ENCODE peak calls at places on chromosomes 5 and 9, in five cellular contexts. E, G, N, Y and I are unnamed samples. For H3K9me3 and H3K4me1, the result is how much of the 10 kb centered on the place peaks cover.

GRCh38 chr5:6397536-6398269 is 19.4 kb upstream of the MED10 start:
- DNase-seq in Y (no peak), N (no peak), E (no peak), G (no peak), I (no peak)

GRCh38 chr5:123083298-123083697 is 5.7 kb upstream of the PRDM6 start:
- DNase-seq in E (no peak), G (no peak), Y (no peak), N (no peak), I (no peak)

GRCh38 chr5:150054569-150054968 is 31.8 kb downstream of the CSF1R start:
- DNase-seq in Y (no peak), E (no peak), N (no peak), G (no peak), I (no peak)

GRCh38 chr9:109264865-109265532 is 55.9 kb downstream of the EPB41L4B start:
- DNase-seq in G (no peak), Y (no peak), N (no peak), E (peak), I (no peak)

GRCh38 chr9:126398403-126399058 is 71.9 kb downstream of the MVB12B start:
- DNase-seq in E (peak), N (peak), G (peak), Y (peak), I (no peak)

GRCh38 chr9:89498845-89499480 is 1.1 kb upstream of the SEMA4D start:
- DNase-seq in Y (no peak), G (peak), E (no peak), N (no peak), I (no peak)

GRCh38 chr9:34507966-34508365 is 14.8 kb downstream of the ENHO start:
- DNase-seq in E (no peak), N (no peak), G (no peak), Y (no peak), I (no peak)

GRCh38 chr9:123523828-123524227 is 167.8 kb downstream of the CRB2 start:
- DNase-seq in G (no peak), Y (no peak), E (no peak), N (no peak), I (no peak)

GRCh38 chr5:39905356-39905755 is 480.6 kb upstream of the DAB2 start:
- DNase-seq in E (no peak), Y (no peak), G (no peak), N (no peak), I (no peak)

GRCh38 chr5:71762826-71763225 is 43.8 kb downstream of the CARTPT start:
- DNase-seq in G (no peak), E (no peak), Y (no peak), N (no peak), I (no peak)

GRCh38 chr9:85038061-85038460 is 368.5 kb downstream of the NTRK2 start:
- DNase-seq in Y (no peak), N (no peak), G (no peak), E (no peak), I (no peak)

GRCh38 chr5:82570-82969 is 9.4 kb upstream of the PLEKHG4B start:
- DNase-seq in G (no peak), Y (no peak), E (no peak), N (no peak), I (no peak)

GRCh38 chr5:134609232-134609851 is 23.3 kb downstream of the SAR1B start:
- DNase-seq in N (no peak), G (no peak), E (no peak), Y (no peak), I (no peak)

GRCh38 chr5:100311811-100312210 is 223.4 kb upstream of the FAM174A start:
- DNase-seq in N (no peak), G (no peak), E (no peak), Y (no peak), I (no peak)

GRCh38 chr5:150661821-150662596 is 958 bp downstream of the MYOZ3 start:
- DNase-seq in G (no peak), N (no peak), E (no peak), Y (no peak), I (no peak)

GRCh38 chr5:109688647-109688998 is 1.1 kb upstream of the MAN2A1 start:
- DNase-seq in E (no peak), Y (no peak), G (no peak), N (no peak), I (no peak)

GRCh38 chr5:136279314-136279713 is 86.0 kb downstream of the TRPC7 start:
- DNase-seq in N (no peak), Y (no peak), E (no peak), G (no peak), I (no peak)

GRCh38 chr9:137087409-137087925 is 682 bp downstream of the MAN1B1 start:
- DNase-seq in N (no peak), Y (no peak), E (no peak), G (no peak), I (no peak)

GRCh38 chr5:157671592-157672330 is 428 bp downstream of the C5orf52 start:
- DNase-seq in Y (no peak), E (peak), G (no peak), N (peak), I (no peak)

GRCh38 chr5:131505237-131505908 is 129.7 kb downstream of the RAPGEF6 start:
- DNase-seq in N (no peak), Y (no peak), G (no peak), E (no peak), I (no peak)

GRCh38 chr9:120697448-120697847 is 16.8 kb downstream of the MEGF9 start:
- DNase-seq in N (no peak), G (no peak), Y (no peak), E (no peak), I (no peak)

GRCh38 chr5:143933434-143933833 is 121.5 kb downstream of the HMHB1 start:
- DNase-seq in N (no peak), Y (no peak), E (no peak), G (no peak), I (no peak)

GRCh38 chr5:129392681-129393080 is 67.4 kb upstream of the ADAMTS19 start:
- DNase-seq in G (no peak), Y (no peak), N (no peak), E (no peak), I (no peak)

GRCh38 chr9:123456011-123456410 is 100.0 kb downstream of the CRB2 start:
- DNase-seq in G (no peak), N (no peak), E (no peak), Y (no peak), I (no peak)

GRCh38 chr5:132225165-132226032 is 2.3 kb downstream of the P4HA2 start:
- DNase-seq in G (no peak), Y (no peak), N (peak), E (peak), I (no peak)

GRCh38 chr9:13479071-13479470 is 199.6 kb upstream of the MPDZ start:
- DNase-seq in Y (no peak), G (no peak), N (no peak), E (no peak), I (no peak)

GRCh38 chr9:70987986-70988385 is 133.4 kb downstream of the TRPM3 start:
- DNase-seq in Y (no peak), E (no peak), N (no peak), G (no peak), I (no peak)

GRCh38 chr5:181203842-181204560 is 995 bp downstream of the TRIM7 start:
- DNase-seq in Y (no peak), G (no peak), N (no peak), E (no peak), I (no peak)

GRCh38 chr9:76194896-76195295 is 199.3 kb downstream of the RFK start:
- DNase-seq in N (no peak), E (no peak), G (no peak), Y (no peak), I (no peak)

GRCh38 chr5:12896086-12896485 is 991.8 kb upstream of the CTNND2 start:
- DNase-seq in E (no peak), Y (no peak), G (no peak), N (no peak), I (no peak)

GRCh38 chr5:173717959-173718358 is 101.5 kb upstream of the BOD1 start:
- DNase-seq in Y (no peak), E (no peak), N (no peak), G (no peak), I (no peak)

GRCh38 chr9:127537792-127538191 is 74.3 kb upstream of the STXBP1 start:
- DNase-seq in G (no peak), Y (no peak), N (no peak), E (no peak), I (no peak)

GRCh38 chr9:96646081-96646991 is 8.8 kb downstream of the PRXL2C start:
- DNase-seq in G (no peak), Y (no peak), N (peak), E (no peak), I (no peak)

GRCh38 chr5:112419596-112420110 is 576 bp upstream of the EPB41L4A start:
- DNase-seq in G (no peak), Y (peak), E (peak), N (peak), I (no peak)

GRCh38 chr9:123955637-123956036 is 25.7 kb upstream of the DENND1A start:
- DNase-seq in E (no peak), Y (no peak), G (no peak), N (no peak), I (no peak)

GRCh38 chr9:13598738-13599137 is 319.2 kb upstream of the MPDZ start:
- DNase-seq in Y (no peak), E (no peak), N (no peak), G (no peak), I (no peak)

GRCh38 chr5:153520137-153520536 is 29.7 kb downstream of the GRIA1 start:
- DNase-seq in Y (no peak), N (no peak), G (no peak), E (no peak), I (no peak)

GRCh38 chr9:37036237-37037136 is 2.4 kb upstream of the PAX5 start:
- DNase-seq in Y (no peak), N (peak), E (peak), G (no peak), I (no peak)

GRCh38 chr9:72909428-72909827 is 43.4 kb downstream of the ALDH1A1 start:
- DNase-seq in Y (no peak), G (no peak), N (no peak), E (no peak), I (no peak)

GRCh38 chr5:81125959-81126358 is 107.2 kb upstream of the CKMT2 start:
- DNase-seq in Y (no peak), N (peak), E (no peak), G (no peak), I (no peak)

GRCh38 chr5:25553082-25553481 is 908.3 kb upstream of the CDH10 start:
- DNase-seq in N (no peak), E (no peak), G (no peak), Y (no peak), I (no peak)
- H3K27ac ChIP-seq in N (no peak), E (no peak), G (no peak), Y (no peak), I (no peak)

GRCh38 chr5:175146733-175147132 is 297.2 kb downstream of the DRD1 start:
- DNase-seq in G (no peak), Y (no peak), N (no peak), E (no peak), I (no peak)

DNA sequence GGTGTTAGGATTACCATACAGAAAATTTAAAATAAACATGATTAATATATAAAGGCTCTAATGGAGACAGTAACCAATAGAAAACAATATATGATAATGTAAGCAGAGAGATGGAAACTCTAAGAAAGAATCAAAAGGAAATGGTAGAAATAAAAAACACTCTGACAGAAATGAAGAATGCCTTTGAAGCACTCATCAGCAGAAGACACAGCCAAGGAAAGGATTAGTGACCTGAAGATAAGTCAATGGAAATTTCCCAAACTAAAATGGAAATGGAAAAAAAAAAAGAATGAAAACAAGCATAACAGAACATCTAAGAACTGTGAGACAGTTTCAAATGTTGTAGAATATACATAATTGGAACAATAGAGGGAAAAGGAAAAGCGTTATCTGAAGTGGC is 302.6 kb downstream of the DRD1 start:
- DNase-seq in G (no peak), E (no peak), Y (no peak), N (no peak), I (no peak)
- H3K9me3 ChIP-seq in G (under half), E (half or more), Y (under half), N (under half), I (under half)

DNA sequence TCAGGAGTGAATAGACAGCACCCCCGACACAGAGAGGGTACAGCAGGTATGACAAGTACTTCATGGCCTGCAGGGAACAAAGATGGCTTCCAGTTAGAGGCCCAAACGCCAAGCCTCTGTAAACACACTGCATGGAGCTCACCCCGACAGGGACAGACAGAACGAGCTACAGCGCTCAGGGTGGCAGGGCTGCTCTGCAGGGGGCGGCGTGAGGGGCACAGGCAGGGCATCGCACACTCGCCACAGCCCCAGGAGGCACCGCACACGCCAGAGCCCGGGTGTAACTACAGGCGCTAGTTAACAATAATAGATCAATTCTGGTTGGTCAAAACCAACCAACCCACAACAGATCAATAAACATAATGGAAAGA is 21.1 kb downstream of the CLPTM1L start:
- DNase-seq in G (no peak), N (no peak), E (no peak), Y (no peak), I (no peak)
- H3K4me1 ChIP-seq in G (under half), N (under half), E (under half), Y (under half), I (under half)

DNA sequence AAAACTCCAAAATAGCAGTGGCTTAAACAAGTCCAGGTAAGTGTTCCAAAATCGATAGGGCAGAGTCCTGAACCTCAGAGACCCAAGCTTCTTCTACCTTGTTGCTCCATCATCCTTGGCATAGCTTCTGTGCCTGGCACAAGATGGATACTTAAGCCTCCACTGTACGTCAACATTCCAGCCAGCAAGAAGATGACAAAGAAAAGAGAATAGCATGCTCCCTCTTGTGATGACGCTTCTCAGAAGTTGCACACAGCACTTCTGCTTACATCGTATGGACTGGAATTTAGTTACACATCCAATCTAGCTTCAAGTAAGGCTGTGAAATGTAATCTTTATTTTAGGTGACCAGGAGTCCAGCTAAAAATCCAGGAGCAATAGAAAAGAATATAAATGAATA is 227.4 kb downstream of the ESM1 start:
- DNase-seq in G (no peak), N (no peak), Y (no peak), E (no peak), I (no peak)
- H3K27ac ChIP-seq in G (no peak), N (no peak), Y (no peak), E (no peak), I (no peak)

DNA sequence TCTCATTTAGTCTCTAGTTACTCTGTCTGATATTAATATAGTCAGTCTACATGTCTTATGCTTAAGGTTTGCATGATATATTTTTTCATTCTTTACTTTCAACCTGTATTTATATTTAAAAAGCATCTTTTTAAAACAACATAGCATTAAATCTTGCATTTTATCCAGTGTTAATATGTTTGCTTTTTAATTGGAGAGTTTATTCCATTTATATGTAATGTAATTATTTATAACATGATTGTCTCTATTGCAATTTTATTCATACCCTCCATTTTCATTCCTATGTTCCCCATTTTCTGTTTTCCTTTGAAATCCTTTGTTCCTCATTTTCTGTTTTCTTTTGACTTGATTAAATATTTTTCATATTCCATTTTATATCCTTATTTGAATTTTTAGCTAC is 13.3 kb downstream of the PCDHB15 start:
- DNase-seq in N (no peak), G (no peak), E (no peak), Y (no peak), I (no peak)
- H3K9me3 ChIP-seq in N (half or more), G (under half), E (half or more), Y (half or more), I (half or more)

DNA sequence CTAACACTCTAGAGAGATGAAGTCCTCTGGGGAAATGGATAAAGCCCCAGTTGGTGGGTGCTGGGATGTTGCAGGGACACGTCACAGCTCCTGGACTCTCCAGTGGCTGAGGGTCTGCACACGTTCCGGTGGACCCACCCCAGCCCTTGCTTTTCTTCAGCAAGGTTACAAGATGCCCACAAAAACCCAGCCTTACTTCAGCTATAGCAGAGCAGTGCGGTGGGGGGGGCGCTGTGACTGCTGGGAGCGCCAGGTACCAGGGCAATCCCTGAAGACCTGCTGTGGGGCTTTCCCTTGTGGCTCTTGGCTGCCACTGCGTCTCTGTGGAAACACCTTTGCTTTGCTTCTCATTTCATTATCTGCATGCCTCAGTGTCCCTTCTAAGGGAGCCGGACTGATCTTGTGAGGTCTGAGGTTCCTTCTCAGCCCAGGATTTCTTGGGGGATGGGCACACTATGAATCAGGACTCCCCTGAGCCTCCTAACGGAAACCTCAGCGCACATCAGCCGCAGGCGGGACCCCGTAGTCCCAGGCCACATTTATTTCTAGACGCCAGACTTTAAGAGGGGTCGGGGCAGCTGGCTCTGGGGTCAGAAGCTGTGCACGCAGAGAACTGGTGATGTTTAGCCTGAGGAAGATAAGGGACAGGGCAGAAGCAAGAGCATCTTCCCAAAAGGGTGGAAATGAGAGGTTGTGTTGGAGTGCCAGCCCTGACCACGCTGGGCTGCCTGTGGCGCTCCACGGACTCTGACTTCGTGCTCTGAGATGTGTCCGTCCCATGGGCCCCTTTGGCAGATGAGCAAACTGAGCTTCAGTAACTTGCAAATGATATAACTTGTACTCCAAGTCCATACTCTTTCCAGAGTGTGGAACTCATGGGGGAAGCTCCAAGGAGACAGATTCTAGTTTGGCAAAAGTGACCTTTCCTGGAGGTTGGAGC is 106.8 kb downstream of the WNK2 start:
- DNase-seq in N (no peak), Y (no peak), E (no peak), G (no peak), I (no peak)
- H3K4me1 ChIP-seq in N (under half), Y (under half), E (under half), G (under half), I (under half)

DNA sequence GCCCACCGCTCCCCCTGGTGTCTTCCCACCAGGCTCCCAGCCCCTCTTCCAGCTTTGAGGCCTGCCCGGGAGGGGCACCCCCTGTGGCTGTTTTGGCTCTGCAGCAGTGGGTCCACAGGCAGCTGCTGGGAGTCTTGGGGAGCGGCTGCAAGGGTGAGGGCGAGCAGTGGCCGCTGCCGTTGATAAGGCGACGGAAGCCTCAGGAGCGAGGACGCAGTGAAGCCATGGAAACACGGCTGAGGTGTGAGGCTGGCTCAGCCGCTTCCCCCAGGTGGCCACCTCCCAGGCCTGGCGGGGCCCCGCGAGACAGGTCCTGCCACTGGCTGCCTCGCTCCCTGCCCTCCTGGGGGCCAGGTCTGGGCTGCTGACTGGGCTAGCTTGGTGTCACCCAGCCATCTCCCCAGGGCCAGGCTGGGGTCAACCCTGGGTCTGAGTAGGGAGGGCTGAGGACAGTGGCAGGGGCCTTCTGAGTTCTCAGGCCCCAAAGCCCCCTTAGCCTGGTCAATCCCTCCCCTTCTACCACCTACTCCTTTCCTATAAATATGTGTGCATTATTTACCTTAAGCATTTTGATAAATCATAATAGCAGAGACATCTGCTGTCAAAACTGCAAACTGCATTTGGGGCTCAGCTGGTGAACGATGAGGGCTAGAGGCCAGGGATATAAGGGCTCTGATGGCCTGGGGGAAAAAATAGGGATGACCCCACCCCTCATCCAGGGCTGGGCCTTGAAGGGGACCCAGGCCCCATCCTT is 41.7 kb downstream of the CXXC5 start:
- DNase-seq in N (no peak), Y (no peak), G (no peak), E (no peak), I (no peak)
- H3K27ac ChIP-seq in N (peak), Y (no peak), G (no peak), E (peak), I (no peak)

DNA sequence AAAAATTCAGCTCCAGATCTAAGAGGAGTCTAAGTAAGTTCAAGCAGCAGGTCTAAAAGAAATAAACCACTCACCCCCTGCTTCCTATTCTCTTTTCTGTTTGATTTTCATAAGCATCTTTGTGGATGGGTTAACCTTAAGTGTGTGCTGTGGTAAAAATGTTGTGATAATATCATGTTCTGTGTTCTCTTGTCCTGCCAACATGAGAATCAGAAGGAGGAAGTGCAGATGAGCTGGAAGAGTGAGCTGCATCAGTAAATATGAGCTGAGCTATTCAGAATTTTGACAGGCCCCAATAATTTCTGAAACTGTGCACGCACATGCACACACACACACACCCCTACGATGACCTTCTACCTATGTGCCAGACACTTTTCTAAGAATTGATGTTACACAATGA is 186.5 kb upstream of the ANKRD55 start:
- DNase-seq in Y (no peak), E (no peak), N (no peak), G (no peak), I (no peak)
- H3K9me3 ChIP-seq in Y (under half), E (under half), N (under half), G (under half), I (under half)